ENCODE peak calls at places on chromosomes 3 and 15, in six cellular contexts. M is adrenal gland, R is GM23338, T is upper lobe of right lung, B is AG10803, H is pancreas. K is an unnamed sample.

GRCh38 chr3:71547254-71548198 is 36.0 kb downstream of the FOXP1 start:
- DNase-seq in M (no peak), R (no peak), T (no peak), B (peak), H (no peak), K (no peak)

GRCh38 chr3:116446037-116446436 is 750 bp upstream of the LSAMP start:
- DNase-seq in M (no peak), R (no peak), T (no peak), B (no peak), H (no peak), K (no peak)

GRCh38 chr3:132164469-132165092 is 129.8 kb upstream of the CPNE4 start:
- DNase-seq in M (peak), R (no peak), T (no peak), B (no peak), H (no peak), K (peak)

GRCh38 chr15:29429584-29429983 is 160.0 kb upstream of the NSMCE3 start:
- DNase-seq in M (no peak), R (no peak), T (no peak), B (no peak), H (no peak), K (no peak)

GRCh38 chr3:146382386-146382785 is 87.0 kb downstream of the PLSCR2 start:
- DNase-seq in M (no peak), R (peak), T (no peak), B (no peak), H (no peak), K (peak)

GRCh38 chr3:73508330-73508954 is 116.3 kb downstream of the PDZRN3 start:
- DNase-seq in M (peak), R (peak), T (no peak), B (peak), H (peak), K (peak)

GRCh38 chr3:31319332-31319731 is 213.4 kb upstream of the STT3B start:
- DNase-seq in M (no peak), R (no peak), T (no peak), B (no peak), H (no peak), K (no peak)

GRCh38 chr3:52085883-52086282 is 29.5 kb upstream of the DUSP7 start:
- DNase-seq in M (no peak), R (no peak), T (peak), B (no peak), H (no peak), K (no peak)

GRCh38 chr15:67957435-67958139 is 96.5 kb upstream of the PIAS1 start:
- DNase-seq in M (no peak), R (no peak), T (no peak), B (no peak), H (no peak), K (no peak)

GRCh38 chr15:65903296-65904073 is 34.2 kb downstream of the RAB11A start:
- DNase-seq in M (no peak), R (no peak), T (no peak), B (peak), H (no peak), K (peak)

GRCh38 chr3:55879901-55880331 is 392.8 kb upstream of the WNT5A start:
- DNase-seq in M (no peak), R (no peak), T (no peak), B (peak), H (no peak), K (peak)

GRCh38 chr3:146269271-146269670 is 18.4 kb upstream of the PLSCR4 start:
- DNase-seq in M (no peak), R (no peak), T (no peak), B (no peak), H (no peak), K (no peak)

GRCh38 chr3:109336272-109336957 is 931 bp downstream of the DPPA4 start:
- DNase-seq in M (peak), R (no peak), T (no peak), B (peak), H (no peak), K (peak)

GRCh38 chr3:14290631-14291385 is 111.6 kb upstream of the SLC6A6 start:
- DNase-seq in M (no peak), R (peak), T (no peak), B (peak), H (no peak), K (no peak)

GRCh38 chr15:83208357-83208661 is 686 bp upstream of the HDGFL3 start:
- DNase-seq in M (no peak), R (peak), T (no peak), B (no peak), H (no peak), K (peak)

GRCh38 chr15:89114974-89115373 is 26.7 kb downstream of the ABHD2 start:
- DNase-seq in M (peak), R (peak), T (no peak), B (peak), H (no peak), K (peak)

GRCh38 chr3:33807190-33807589 is 8.8 kb downstream of the PDCD6IP start:
- DNase-seq in M (no peak), R (no peak), T (no peak), B (no peak), H (peak), K (no peak)

DNA sequence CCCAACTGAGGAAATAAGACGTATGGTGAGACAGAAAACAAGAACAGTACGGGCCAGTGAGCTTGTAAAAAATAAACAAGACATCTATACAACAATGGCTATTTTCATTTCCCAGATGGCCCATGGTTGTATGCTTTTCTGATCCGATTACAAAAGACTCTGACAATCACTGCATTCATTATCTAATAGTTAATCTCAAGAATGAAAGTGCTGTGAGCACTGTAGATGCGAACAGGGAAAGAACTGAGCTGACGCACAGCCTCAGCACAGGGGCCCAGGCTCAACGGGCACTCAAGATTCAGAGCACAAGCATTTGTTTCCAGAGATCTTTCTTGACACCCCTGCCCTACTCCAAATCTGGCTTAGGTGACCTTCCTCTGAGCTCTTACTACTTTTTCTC is 6.9 kb downstream of the MTMR10 start:
- DNase-seq in M (no peak), R (no peak), T (no peak), B (no peak), H (no peak), K (no peak)
- H3K4me3 ChIP-seq in M (peak), R (no peak), T (peak), B (no peak), H (no peak), K (no peak)

GRCh38 chr15:69553686-69554085 is 101.1 kb downstream of the RPLP1 start:
- DNase-seq in M (no peak), R (no peak), T (no peak), B (no peak), H (no peak), K (no peak)
- TF ChIP-seq CTCF in M (no peak), R (no peak), T (no peak), B (no peak), H (no peak), K (no peak)

DNA sequence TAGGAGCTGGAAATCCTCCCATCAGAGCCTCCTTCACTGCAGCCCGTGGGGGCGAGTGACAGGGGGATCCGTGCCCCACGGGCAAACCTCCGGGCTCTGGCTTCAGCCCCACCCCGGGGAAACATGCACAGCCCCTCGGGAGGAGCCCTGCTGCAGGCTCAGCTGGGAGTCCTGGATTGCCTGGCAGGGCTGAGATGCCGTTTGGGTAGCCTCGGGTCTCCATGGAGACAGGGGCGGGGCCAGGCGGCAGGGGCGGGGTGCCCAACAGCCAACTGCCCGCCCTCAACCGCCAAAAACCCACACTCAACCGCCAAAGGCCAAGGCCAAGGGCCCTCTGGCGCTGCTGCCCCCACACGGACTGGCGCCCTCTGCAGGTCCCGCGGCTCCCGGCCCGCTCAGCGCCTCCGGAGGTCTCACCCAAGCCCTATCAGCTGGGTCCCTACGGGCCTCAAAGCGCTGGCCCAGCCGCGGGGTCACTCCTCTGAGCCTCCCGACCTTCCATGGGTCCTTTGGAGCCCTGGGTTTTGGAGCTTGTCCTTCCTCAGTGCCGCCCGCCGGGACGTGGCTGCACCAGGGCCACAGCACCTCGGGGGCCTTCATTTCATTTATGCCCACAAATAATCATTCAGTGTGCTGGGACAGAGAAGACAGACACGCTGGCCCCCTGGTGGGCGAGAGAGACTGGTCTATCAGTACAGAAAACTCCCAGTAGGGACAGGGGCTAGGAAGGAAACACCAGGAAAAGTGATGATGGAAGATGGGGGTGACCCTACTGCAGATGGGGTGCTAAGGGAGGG is 33.5 kb upstream of the ACAD9 start:
- DNase-seq in M (peak), R (peak), T (peak), B (peak), H (peak), K (peak)
- H3K4me3 ChIP-seq in M (peak), R (peak), T (peak), B (peak), H (peak), K (peak)

DNA sequence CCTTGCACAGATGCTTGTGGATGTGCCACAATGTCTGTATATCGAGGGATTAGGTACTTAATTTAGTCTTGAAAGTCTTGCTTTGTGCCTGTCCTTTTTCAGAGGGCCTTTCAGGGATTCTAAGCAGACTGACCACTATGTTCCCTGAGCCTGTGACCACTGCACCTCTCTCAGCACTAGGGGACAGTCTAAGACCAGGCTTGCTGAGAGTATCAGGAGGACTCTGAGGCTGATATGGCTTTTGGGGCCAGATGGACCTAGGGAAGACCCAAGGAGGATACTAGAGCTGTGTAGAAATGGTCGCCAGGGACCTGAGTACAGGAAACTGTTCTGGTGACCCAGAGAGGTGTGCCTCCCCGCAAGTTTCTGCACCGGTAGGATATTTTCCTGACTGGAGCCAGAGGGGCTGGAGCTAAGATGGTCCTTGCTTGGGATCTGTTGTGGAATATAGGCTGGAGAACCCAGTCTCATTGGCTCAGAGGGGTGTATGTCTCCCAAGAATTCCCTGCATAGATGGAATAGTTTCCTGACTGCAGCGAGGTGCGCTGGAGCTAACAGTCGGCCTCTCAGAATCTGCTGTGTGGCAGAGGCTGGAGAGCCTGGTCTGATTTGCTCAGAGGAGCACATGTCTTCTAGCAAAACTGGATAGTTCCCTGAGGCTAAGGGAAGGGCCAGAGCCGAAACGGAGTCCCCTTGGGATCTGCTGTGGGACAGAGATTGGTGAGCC is 213.2 kb upstream of the DCBLD2 start:
- DNase-seq in M (peak), R (peak), T (no peak), B (peak), H (no peak), K (peak)
- TF ChIP-seq CTCF in M (peak), R (peak), T (no peak), B (peak), H (no peak), K (peak)

DNA sequence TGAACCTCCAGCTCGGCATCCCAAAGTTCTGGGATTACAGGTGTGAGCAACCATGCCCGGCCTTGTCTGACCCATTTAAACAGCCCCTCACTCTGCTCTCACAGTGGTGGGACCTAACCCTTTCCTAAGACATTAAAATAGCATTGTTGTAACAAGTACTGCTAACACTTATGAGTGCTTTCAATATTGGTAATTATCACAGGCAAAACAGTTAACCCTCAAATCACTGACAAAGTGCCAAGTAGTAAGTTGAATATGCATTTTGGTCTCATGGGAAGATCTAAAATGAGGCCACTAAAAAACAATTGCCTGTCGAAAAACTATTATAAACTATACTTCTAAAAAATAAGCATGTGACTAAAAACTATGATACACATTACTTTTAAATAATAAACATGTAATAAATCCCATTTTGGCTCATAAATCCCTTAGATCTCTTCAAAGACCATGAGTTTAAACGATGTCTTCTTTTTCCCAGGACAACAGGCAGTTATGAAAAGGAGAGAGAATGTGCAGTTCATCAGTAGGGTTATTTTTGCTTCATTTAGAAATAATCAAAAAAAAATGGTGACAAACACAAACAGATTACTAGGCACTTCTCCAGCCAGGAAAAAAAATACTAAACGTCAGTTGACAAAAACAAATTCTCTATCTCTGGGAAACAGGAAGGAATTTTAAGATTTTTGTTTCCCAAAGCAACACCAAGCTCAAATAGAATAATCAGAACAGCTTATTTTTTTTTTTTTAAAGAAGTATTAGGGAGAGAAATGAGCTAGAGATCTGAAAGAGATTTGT is 95.4 kb downstream of the RFTN1 start:
- DNase-seq in M (no peak), R (no peak), T (no peak), B (no peak), H (no peak), K (no peak)
- H3K4me3 ChIP-seq in M (no peak), R (no peak), T (no peak), B (no peak), H (no peak), K (no peak)

K was measured in astrocyte of the spinal cord.